ENCODE peak calls at places on chromosomes 5 and 9, in four cellular contexts. One of them, this sample, is unnamed.

GRCh38 chr9:94821098-94821930 is 94.8 kb downstream of the AOPEP start:
- DNase-seq in HCT116: no peak
- DNase-seq in SK-N-SH: no peak
- DNase-seq in H1: no peak
- DNase-seq in this sample: no peak

GRCh38 chr9:83583151-83584014 is 39.6 kb upstream of the IDNK start:
- DNase-seq in SK-N-SH: peak
- DNase-seq in H1: peak
- DNase-seq in HCT116: peak
- DNase-seq in this sample: peak

GRCh38 chr5:146529984-146530383 is 14.0 kb upstream of the GPR151 start:
- DNase-seq in H1: no peak
- DNase-seq in SK-N-SH: no peak
- DNase-seq in HCT116: no peak
- DNase-seq in this sample: no peak

GRCh38 chr9:89789922-89790510 is 185.2 kb downstream of the GADD45G start:
- DNase-seq in HCT116: no peak
- DNase-seq in SK-N-SH: no peak
- DNase-seq in H1: no peak
- DNase-seq in this sample: no peak

GRCh38 chr5:6354848-6355247 is 23.5 kb downstream of the MED10 start:
- DNase-seq in H1: no peak
- DNase-seq in SK-N-SH: no peak
- DNase-seq in HCT116: no peak
- DNase-seq in this sample: no peak

GRCh38 chr5:52864376-52864775 is 76.7 kb downstream of the ITGA1 start:
- DNase-seq in HCT116: no peak
- DNase-seq in SK-N-SH: no peak
- DNase-seq in H1: no peak
- DNase-seq in this sample: no peak

GRCh38 chr9:16469184-16469583 is 401.3 kb downstream of the BNC2 start:
- DNase-seq in HCT116: no peak
- DNase-seq in SK-N-SH: no peak
- DNase-seq in H1: no peak
- DNase-seq in this sample: no peak

GRCh38 chr5:58459276-58459859 is 518 bp downstream of the PLK2 start:
- DNase-seq in HCT116: no peak
- DNase-seq in H1: no peak
- DNase-seq in SK-N-SH: no peak
- DNase-seq in this sample: peak

GRCh38 chr5:81519217-81519905 is 125.4 kb upstream of the ACOT12 start:
- DNase-seq in SK-N-SH: no peak
- DNase-seq in H1: no peak
- DNase-seq in HCT116: no peak
- DNase-seq in this sample: no peak

GRCh38 chr9:14313378-14313940 is 482 bp downstream of the NFIB start:
- DNase-seq in H1: no peak
- DNase-seq in SK-N-SH: no peak
- DNase-seq in HCT116: no peak
- DNase-seq in this sample: no peak

GRCh38 chr9:94656190-94656589 is 16.9 kb upstream of the FBP1 start:
- DNase-seq in HCT116: no peak
- DNase-seq in SK-N-SH: no peak
- DNase-seq in H1: no peak
- DNase-seq in this sample: no peak

GRCh38 chr5:147965712-147966111 is 59.4 kb upstream of the C5orf46 start:
- DNase-seq in H1: no peak
- DNase-seq in SK-N-SH: no peak
- DNase-seq in HCT116: no peak
- DNase-seq in this sample: no peak

GRCh38 chr9:111955048-111955447 is 58.4 kb downstream of the UGCG start:
- DNase-seq in HCT116: no peak
- DNase-seq in H1: no peak
- DNase-seq in SK-N-SH: no peak
- DNase-seq in this sample: no peak

GRCh38 chr5:78492650-78493049 is 132.2 kb downstream of the SCAMP1 start:
- DNase-seq in HCT116: no peak
- DNase-seq in H1: no peak
- DNase-seq in SK-N-SH: no peak
- DNase-seq in this sample: no peak

GRCh38 chr5:95895771-95896170 is 65.9 kb downstream of the ELL2 start:
- DNase-seq in SK-N-SH: no peak
- DNase-seq in H1: peak
- DNase-seq in HCT116: no peak
- DNase-seq in this sample: no peak

GRCh38 chr9:79353856-79354520 is 217.8 kb upstream of the TLE4 start:
- DNase-seq in HCT116: no peak
- DNase-seq in H1: no peak
- DNase-seq in SK-N-SH: no peak
- DNase-seq in this sample: no peak

GRCh38 chr9:34513567-34514214 is 9.1 kb downstream of the ENHO start:
- DNase-seq in SK-N-SH: no peak
- DNase-seq in H1: no peak
- DNase-seq in HCT116: no peak
- DNase-seq in this sample: no peak

GRCh38 chr5:137340899-137341298 is 158.2 kb downstream of the SPOCK1 start:
- DNase-seq in HCT116: no peak
- DNase-seq in SK-N-SH: no peak
- DNase-seq in H1: no peak
- DNase-seq in this sample: no peak

GRCh38 chr5:115939059-115939458 is 23.2 kb upstream of the LVRN start:
- DNase-seq in HCT116: no peak
- DNase-seq in H1: no peak
- DNase-seq in SK-N-SH: no peak
- DNase-seq in this sample: no peak

GRCh38 chr5:22889714-22890113 is 36.6 kb upstream of the CDH12 start:
- DNase-seq in SK-N-SH: no peak
- DNase-seq in HCT116: no peak
- DNase-seq in H1: no peak
- DNase-seq in this sample: peak

GRCh38 chr9:18493361-18494015 is 19.5 kb downstream of the ADAMTSL1 start:
- DNase-seq in SK-N-SH: peak
- DNase-seq in HCT116: no peak
- DNase-seq in H1: no peak
- DNase-seq in this sample: no peak

GRCh38 chr9:13395086-13395485 is 115.6 kb upstream of the MPDZ start:
- DNase-seq in SK-N-SH: no peak
- DNase-seq in H1: no peak
- DNase-seq in HCT116: no peak
- DNase-seq in this sample: no peak

GRCh38 chr5:83118471-83118870 is 41.1 kb downstream of the XRCC4 start:
- DNase-seq in HCT116: no peak
- DNase-seq in SK-N-SH: no peak
- DNase-seq in H1: no peak
- DNase-seq in this sample: no peak

GRCh38 chr5:78696637-78697036 is 48.1 kb upstream of the LHFPL2 start:
- DNase-seq in H1: no peak
- DNase-seq in SK-N-SH: no peak
- DNase-seq in HCT116: no peak
- DNase-seq in this sample: no peak

GRCh38 chr5:89572696-89573095 is 689.7 kb upstream of the MEF2C start:
- DNase-seq in SK-N-SH: no peak
- DNase-seq in H1: no peak
- DNase-seq in HCT116: no peak
- DNase-seq in this sample: no peak

GRCh38 chr9:110214090-110214489 is 6.1 kb upstream of the C9orf152 start:
- DNase-seq in H1: no peak
- DNase-seq in HCT116: no peak
- DNase-seq in SK-N-SH: no peak
- DNase-seq in this sample: peak

GRCh38 chr5:72151646-72152045 is 44.4 kb downstream of the MAP1B start:
- DNase-seq in H1: no peak
- DNase-seq in HCT116: no peak
- DNase-seq in SK-N-SH: no peak
- DNase-seq in this sample: no peak

GRCh38 chr9:84062538-84062937 is 81.9 kb downstream of the RMI1 start:
- DNase-seq in HCT116: no peak
- DNase-seq in SK-N-SH: no peak
- DNase-seq in H1: no peak
- DNase-seq in this sample: no peak

GRCh38 chr5:10594591-10595210 is 30.8 kb downstream of the ANKRD33B start:
- DNase-seq in HCT116: no peak
- DNase-seq in H1: no peak
- DNase-seq in SK-N-SH: no peak
- DNase-seq in this sample: no peak

GRCh38 chr5:89457411-89458329 is 574.7 kb upstream of the MEF2C start:
- DNase-seq in SK-N-SH: no peak
- DNase-seq in H1: no peak
- DNase-seq in HCT116: peak
- DNase-seq in this sample: no peak

GRCh38 chr5:43699910-43700309 is 96.9 kb downstream of the NNT start:
- DNase-seq in H1: no peak
- DNase-seq in HCT116: no peak
- DNase-seq in SK-N-SH: no peak
- DNase-seq in this sample: no peak

GRCh38 chr5:151264113-151264512 is 11.1 kb downstream of the GM2A start:
- DNase-seq in H1: no peak
- DNase-seq in HCT116: no peak
- DNase-seq in SK-N-SH: no peak
- DNase-seq in this sample: peak

GRCh38 chr5:79562351-79563246 is 48.7 kb upstream of the HOMER1 start:
- DNase-seq in HCT116: no peak
- DNase-seq in H1: no peak
- DNase-seq in SK-N-SH: no peak
- DNase-seq in this sample: no peak

GRCh38 chr5:131195696-131196095 is 25.0 kb downstream of the LYRM7 start:
- DNase-seq in H1: no peak
- DNase-seq in SK-N-SH: no peak
- DNase-seq in HCT116: no peak
- DNase-seq in this sample: no peak

GRCh38 chr9:18798106-18798505 is 234.9 kb downstream of the SAXO1 start:
- DNase-seq in H1: no peak
- DNase-seq in SK-N-SH: no peak
- DNase-seq in HCT116: no peak
- DNase-seq in this sample: no peak

GRCh38 chr9:14251146-14252071 is 62.5 kb downstream of the NFIB start:
- DNase-seq in H1: no peak
- DNase-seq in SK-N-SH: no peak
- DNase-seq in HCT116: peak
- DNase-seq in this sample: peak

GRCh38 chr9:85715587-85715986 is 26.2 kb downstream of the AGTPBP1 start:
- DNase-seq in H1: no peak
- DNase-seq in HCT116: no peak
- DNase-seq in SK-N-SH: no peak
- DNase-seq in this sample: no peak

GRCh38 chr5:133868946-133869674 is 99.3 kb downstream of the C5orf15 start:
- DNase-seq in H1: no peak
- DNase-seq in SK-N-SH: peak
- DNase-seq in HCT116: peak
- DNase-seq in this sample: peak

GRCh38 chr5:137192293-137192743 is 306.8 kb downstream of the SPOCK1 start:
- DNase-seq in HCT116: no peak
- DNase-seq in H1: no peak
- DNase-seq in SK-N-SH: no peak
- DNase-seq in this sample: no peak

GRCh38 chr5:141874262-141874964 is 3.8 kb downstream of the PCDH1 start:
- DNase-seq in SK-N-SH: peak
- DNase-seq in H1: no peak
- DNase-seq in HCT116: no peak
- DNase-seq in this sample: peak

GRCh38 chr5:149370878-149371277 is 8.2 kb downstream of the IL17B start:
- DNase-seq in HCT116: no peak
- DNase-seq in H1: no peak
- DNase-seq in SK-N-SH: no peak
- DNase-seq in this sample: no peak
- TF ChIP-seq JUND in HCT116: no peak
- TF ChIP-seq JUND in H1: no peak
- TF ChIP-seq JUND in SK-N-SH: no peak
- TF ChIP-seq JUND in this sample: no peak

GRCh38 chr5:66134407-66134843 is 9.7 kb upstream of the SREK1 start:
- DNase-seq in SK-N-SH: no peak
- DNase-seq in HCT116: no peak
- DNase-seq in H1: no peak
- DNase-seq in this sample: no peak
- TF ChIP-seq JUND in SK-N-SH: no peak
- TF ChIP-seq JUND in HCT116: no peak
- TF ChIP-seq JUND in H1: no peak
- TF ChIP-seq JUND in this sample: no peak

GRCh38 chr5:126481243-126481642 is 58.0 kb downstream of the GRAMD2B start:
- DNase-seq in H1: no peak
- DNase-seq in HCT116: no peak
- DNase-seq in SK-N-SH: no peak
- DNase-seq in this sample: no peak
- TF ChIP-seq JUND in H1: no peak
- TF ChIP-seq JUND in HCT116: no peak
- TF ChIP-seq JUND in SK-N-SH: no peak
- TF ChIP-seq JUND in this sample: no peak

GRCh38 chr9:21997480-21997879 is 2.9 kb downstream of the CDKN2B-AS1 start:
- DNase-seq in H1: no peak
- DNase-seq in SK-N-SH: no peak
- DNase-seq in HCT116: no peak
- DNase-seq in this sample: no peak

GRCh38 chr9:21996858-21997257 is 2.3 kb downstream of the CDKN2B-AS1 start:
- DNase-seq in SK-N-SH: no peak
- DNase-seq in H1: no peak
- DNase-seq in HCT116: no peak
- DNase-seq in this sample: no peak

GRCh38 chr9:21996438-21996837 is 1.8 kb downstream of the CDKN2B-AS1 start:
- DNase-seq in SK-N-SH: no peak
- DNase-seq in H1: no peak
- DNase-seq in HCT116: no peak
- DNase-seq in this sample: peak

GRCh38 chr9:21995652-21996275 is 1.2 kb downstream of the CDKN2B-AS1 start:
- DNase-seq in H1: no peak
- DNase-seq in HCT116: no peak
- DNase-seq in SK-N-SH: peak
- DNase-seq in this sample: peak

DNA sequence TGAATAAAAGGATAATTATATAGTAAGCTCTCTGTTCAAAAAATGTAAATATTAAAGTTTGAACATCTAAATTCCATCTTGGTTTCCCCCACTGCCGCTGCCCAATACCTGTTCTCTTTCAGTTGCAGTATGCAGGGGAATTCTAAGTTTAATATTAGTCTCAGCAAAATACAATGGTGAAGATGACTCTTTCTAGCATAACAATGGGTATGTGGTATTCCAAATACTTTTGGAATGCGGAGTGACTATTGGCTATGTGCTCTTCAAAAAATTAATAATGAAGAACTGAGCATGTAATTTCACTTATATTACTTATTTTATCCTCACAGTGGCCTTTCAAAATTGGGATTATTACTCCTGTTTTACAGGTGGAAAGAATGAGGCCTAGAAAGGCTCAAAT is 3.4 kb downstream of the CDKN2B-AS1 start:
- DNase-seq in H1: no peak
- DNase-seq in HCT116: no peak
- DNase-seq in SK-N-SH: no peak
- DNase-seq in this sample: no peak
- TF ChIP-seq JUND in H1: no peak
- TF ChIP-seq JUND in HCT116: no peak
- TF ChIP-seq JUND in SK-N-SH: no peak
- TF ChIP-seq JUND in this sample: no peak

This sample was measured in T47D.